ENCODE peak calls at places on chromosomes 4 and X, in five cellular contexts. One of them, this sample, is unnamed.

GRCh38 chr4:17313194-17313593 is 198.7 kb downstream of the QDPR start:
- DNase-seq in T1000: no peak
- DNase-seq in ELR: no peak
- DNase-seq in GM03348: no peak
- DNase-seq in IMR-90: no peak
- DNase-seq in this sample: no peak

GRCh38 chr4:40066651-40067050 is 10.0 kb downstream of the N4BP2 start:
- DNase-seq in GM03348: no peak
- DNase-seq in IMR-90: no peak
- DNase-seq in ELR: no peak
- DNase-seq in T1000: no peak
- DNase-seq in this sample: no peak

GRCh38 chr4:185426960-185427688 is 1.4 kb upstream of the UFSP2 start:
- DNase-seq in IMR-90: no peak
- DNase-seq in T1000: no peak
- DNase-seq in ELR: no peak
- DNase-seq in GM03348: no peak
- DNase-seq in this sample: peak

GRCh38 chrX:68681443-68681941 is 34.0 kb downstream of the STARD8 start:
- DNase-seq in GM03348: peak
- DNase-seq in ELR: peak
- DNase-seq in T1000: peak
- DNase-seq in IMR-90: peak
- DNase-seq in this sample: no peak

GRCh38 chr4:48141048-48141447 is 7.0 kb upstream of the TXK start:
- DNase-seq in T1000: no peak
- DNase-seq in IMR-90: peak
- DNase-seq in ELR: peak
- DNase-seq in GM03348: peak
- DNase-seq in this sample: peak

GRCh38 chr4:157838366-157838765 is 334.5 kb downstream of the GASK1B start:
- DNase-seq in IMR-90: no peak
- DNase-seq in ELR: peak
- DNase-seq in GM03348: no peak
- DNase-seq in T1000: no peak
- DNase-seq in this sample: no peak

GRCh38 chr4:185202984-185203379 is 818 bp downstream of the CFAP97 start:
- DNase-seq in ELR: no peak
- DNase-seq in GM03348: no peak
- DNase-seq in IMR-90: no peak
- DNase-seq in T1000: no peak
- DNase-seq in this sample: no peak

GRCh38 chrX:40172169-40172979 is 74.6 kb upstream of the BCOR start:
- DNase-seq in IMR-90: peak
- DNase-seq in GM03348: peak
- DNase-seq in ELR: peak
- DNase-seq in T1000: no peak
- DNase-seq in this sample: peak

GRCh38 chr4:64969081-64969480 is 559.8 kb upstream of the TECRL start:
- DNase-seq in T1000: no peak
- DNase-seq in IMR-90: no peak
- DNase-seq in ELR: no peak
- DNase-seq in GM03348: no peak
- DNase-seq in this sample: no peak

GRCh38 chr4:187128226-187128625 is 404.6 kb upstream of the FAT1 start:
- DNase-seq in IMR-90: peak
- DNase-seq in ELR: peak
- DNase-seq in GM03348: peak
- DNase-seq in T1000: peak
- DNase-seq in this sample: no peak

GRCh38 chrX:138128025-138128671 is 562.2 kb downstream of the ZIC3 start:
- DNase-seq in T1000: peak
- DNase-seq in IMR-90: peak
- DNase-seq in ELR: peak
- DNase-seq in GM03348: peak
- DNase-seq in this sample: peak

GRCh38 chr4:65482410-65482809 is 187.9 kb downstream of the EPHA5 start:
- DNase-seq in ELR: peak
- DNase-seq in GM03348: no peak
- DNase-seq in T1000: no peak
- DNase-seq in IMR-90: no peak
- DNase-seq in this sample: peak

GRCh38 chrX:2500681-2501151 is at the start of the genes DHRSX and ZBED1:
- DNase-seq in GM03348: peak
- DNase-seq in IMR-90: no peak
- DNase-seq in T1000: no peak
- DNase-seq in ELR: peak
- DNase-seq in this sample: no peak

GRCh38 chrX:154138857-154139256 is 5.2 kb upstream of the OPN1LW start:
- DNase-seq in T1000: no peak
- DNase-seq in ELR: no peak
- DNase-seq in GM03348: no peak
- DNase-seq in IMR-90: no peak
- DNase-seq in this sample: no peak

GRCh38 chr4:126859314-126859713 is 773.4 kb upstream of the INTU start:
- DNase-seq in IMR-90: no peak
- DNase-seq in ELR: no peak
- DNase-seq in T1000: no peak
- DNase-seq in GM03348: no peak
- DNase-seq in this sample: no peak

GRCh38 chrX:50779694-50780093 is 34.3 kb downstream of the SHROOM4 start:
- DNase-seq in T1000: no peak
- DNase-seq in IMR-90: no peak
- DNase-seq in ELR: no peak
- DNase-seq in GM03348: peak
- DNase-seq in this sample: no peak

GRCh38 chr4:80098635-80099034 is 25.6 kb upstream of the ANTXR2 start:
- DNase-seq in T1000: no peak
- DNase-seq in ELR: no peak
- DNase-seq in IMR-90: no peak
- DNase-seq in GM03348: no peak
- DNase-seq in this sample: no peak

This sample was measured in DMS53.